ENCODE peak calls at places on chromosomes 13 and 19, in four cellular contexts. C, E, A and X are unnamed samples.

GRCh38 chr13:38053896-38054295 is 184.3 kb upstream of the TRPC4 start:
- DNase-seq in C (no peak), E (no peak), A (no peak), X (no peak)

GRCh38 chr19:8573316-8573715 is 3.9 kb downstream of the MYO1F start:
- DNase-seq in C (no peak), E (no peak), A (no peak), X (no peak)

GRCh38 chr19:1904385-1905070 is 671 bp upstream of the ADAT3 start:
- DNase-seq in C (peak), E (no peak), A (peak), X (peak)

GRCh38 chr19:34430738-34431625 is 2.8 kb downstream of the UBA2 start:
- DNase-seq in C (peak), E (peak), A (peak), X (peak)

GRCh38 chr19:56566904-56567273 is 379 bp upstream of the ZNF470 start:
- DNase-seq in C (no peak), E (peak), A (no peak), X (peak)

GRCh38 chr13:44155422-44156293 is 218.0 kb upstream of the SERP2 start:
- DNase-seq in C (no peak), E (peak), A (no peak), X (peak)

GRCh38 chr19:58558066-58558622 is at the start of gene UBE2M:
- DNase-seq in C (no peak), E (no peak), A (peak), X (no peak)

GRCh38 chr13:27481766-27482165 is 31.4 kb upstream of the MTIF3 start:
- DNase-seq in C (no peak), E (peak), A (peak), X (no peak)

GRCh38 chr19:48290341-48290922 is 20.6 kb downstream of the ZNF114 start:
- DNase-seq in C (no peak), E (peak), A (no peak), X (peak)

GRCh38 chr19:47444388-47444821 is 25.1 kb upstream of the MEIS3 start:
- DNase-seq in C (no peak), E (no peak), A (peak), X (peak)

GRCh38 chr19:55689366-55690108 is 14.5 kb downstream of the EPN1 start:
- DNase-seq in C (no peak), E (no peak), A (no peak), X (peak)

GRCh38 chr13:44051405-44051804 is 171.7 kb downstream of the LACC1 start:
- DNase-seq in C (no peak), E (no peak), A (no peak), X (no peak)

GRCh38 chr19:2274185-2274711 is 7.7 kb downstream of the PEAK3 start:
- DNase-seq in C (no peak), E (no peak), A (peak), X (peak)

GRCh38 chr19:30159636-30160035 is 212.5 kb upstream of the ZNF536 start:
- DNase-seq in C (no peak), E (no peak), A (no peak), X (no peak)

GRCh38 chr13:100063333-100063732 is 25.6 kb upstream of the PCCA start:
- DNase-seq in C (no peak), E (peak), A (no peak), X (no peak)

GRCh38 chr19:54324071-54324470 is 11.1 kb upstream of the LILRA5 start:
- DNase-seq in C (no peak), E (no peak), A (no peak), X (no peak)

GRCh38 chr13:107964356-107964755 is 251.0 kb downstream of the LIG4 start:
- DNase-seq in C (no peak), E (peak), A (no peak), X (no peak)

GRCh38 chr19:48770734-48771472 is 15.6 kb downstream of the FGF21 start:
- DNase-seq in C (no peak), E (no peak), A (no peak), X (no peak)

GRCh38 chr13:94173312-94173854 is 306.1 kb downstream of the DCT start:
- DNase-seq in C (no peak), E (no peak), A (no peak), X (peak)

GRCh38 chr19:17949956-17950309 is 17.0 kb upstream of the KCNN1 start:
- DNase-seq in C (no peak), E (no peak), A (no peak), X (no peak)

GRCh38 chr19:51808333-51808986 is 13.5 kb downstream of the FPR3 start:
- DNase-seq in C (no peak), E (peak), A (no peak), X (no peak)

GRCh38 chr19:54415901-54416621 is 797 bp downstream of the TTYH1 start:
- DNase-seq in C (no peak), E (no peak), A (no peak), X (peak)

GRCh38 chr13:43848250-43848649 is 31.3 kb downstream of the CCDC122 start:
- DNase-seq in C (no peak), E (peak), A (no peak), X (peak)

GRCh38 chr13:109345433-109345941 is 440.9 kb downstream of the IRS2 start:
- DNase-seq in C (peak), E (peak), A (no peak), X (no peak)
- H3K4me2 ChIP-seq in C (no peak), E (peak), A (no peak), X (peak)

GRCh38 chr13:106513025-106513424 is 22.4 kb downstream of the EFNB2 start:
- DNase-seq in C (no peak), E (peak), A (no peak), X (no peak)
- H3K4me2 ChIP-seq in C (peak), E (no peak), A (no peak), X (peak)

GRCh38 chr13:32408296-32408998 is 19.5 kb downstream of the N4BP2L1 start:
- DNase-seq in C (no peak), E (no peak), A (no peak), X (no peak)

GRCh38 chr13:32413284-32413683 is 14.6 kb downstream of the N4BP2L1 start:
- DNase-seq in C (no peak), E (no peak), A (no peak), X (no peak)

GRCh38 chr13:32408999-32409313 is 19.0 kb downstream of the N4BP2L1 start:
- DNase-seq in C (no peak), E (no peak), A (no peak), X (no peak)

GRCh38 chr13:32407854-32408253 is 20.1 kb downstream of the N4BP2L1 start:
- DNase-seq in C (no peak), E (no peak), A (no peak), X (no peak)

DNA sequence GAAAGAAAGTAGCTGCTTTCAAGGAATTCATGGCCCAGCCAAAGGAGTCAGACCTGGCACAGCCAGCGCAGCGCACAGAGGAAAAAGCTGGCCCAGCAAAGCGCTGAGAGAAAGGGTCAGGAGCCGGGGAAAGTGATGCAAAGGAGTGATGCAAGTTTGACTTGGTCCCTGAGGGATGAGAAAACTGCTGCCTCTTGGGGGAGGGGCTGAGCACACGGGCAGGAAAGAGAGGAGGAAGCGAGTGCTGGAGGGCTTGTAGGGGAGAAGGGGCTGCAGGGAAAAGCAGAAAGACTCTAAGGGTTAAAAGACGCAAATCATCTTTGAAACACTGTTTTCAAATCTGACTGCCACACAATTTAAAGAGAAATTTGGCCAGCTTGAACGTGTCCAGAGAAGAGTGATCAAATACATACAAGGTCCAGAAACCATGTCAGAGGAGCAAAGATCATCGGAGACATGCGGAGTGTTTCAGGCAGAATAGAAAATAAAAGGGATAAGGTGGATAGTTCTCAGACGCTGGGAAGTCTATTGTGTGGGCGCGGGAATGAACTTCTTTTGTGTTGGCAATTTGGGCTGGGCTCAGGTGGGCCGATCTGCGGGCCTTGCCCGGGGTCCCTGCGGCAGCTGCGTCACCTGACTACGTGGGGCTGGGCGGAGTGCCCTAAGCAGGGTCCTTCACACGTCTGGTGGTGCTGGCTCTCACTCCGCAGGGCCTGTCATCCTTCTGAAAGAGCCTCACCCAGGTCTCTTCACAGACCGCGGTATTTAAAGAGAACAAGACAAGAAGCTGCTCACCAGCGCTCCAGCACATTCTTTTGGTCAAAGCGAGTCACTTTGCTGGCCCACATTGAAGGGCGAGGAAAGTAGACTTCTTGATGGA is 18.1 kb downstream of the N4BP2L1 start:
- DNase-seq in C (no peak), E (peak), A (no peak), X (no peak)
- H3K4me2 ChIP-seq in C (no peak), E (peak), A (no peak), X (peak)

DNA sequence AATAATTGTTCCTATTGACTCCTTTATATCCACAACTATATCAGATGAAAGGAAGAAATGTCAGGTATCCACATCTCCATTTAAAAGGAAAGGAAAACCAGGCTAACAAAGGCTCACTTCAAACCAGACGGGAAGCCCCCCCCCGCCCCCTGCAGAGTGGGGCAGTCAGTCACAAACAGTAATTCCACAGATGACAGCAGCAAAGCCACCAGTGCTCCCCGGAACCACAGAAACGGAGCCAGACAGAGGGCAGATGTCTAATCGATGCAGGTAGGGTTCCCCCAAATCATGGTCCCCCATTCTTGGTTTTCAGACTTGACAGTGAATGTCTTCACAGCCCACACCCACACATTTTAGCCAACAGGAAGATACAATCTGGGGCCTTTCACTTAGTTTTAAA is 100.8 kb downstream of the STK24 start:
- DNase-seq in C (no peak), E (no peak), A (no peak), X (peak)
- H3K4me2 ChIP-seq in C (peak), E (peak), A (no peak), X (peak)

GRCh38 chr13:112709825-112710783 is 20.3 kb downstream of the ATP11A start:
- DNase-seq in C (no peak), E (no peak), A (no peak), X (no peak)

GRCh38 chr13:112713517-112714253 is 23.8 kb downstream of the ATP11A start:
- DNase-seq in C (no peak), E (no peak), A (no peak), X (no peak)

GRCh38 chr13:112712451-112712881 is 22.6 kb downstream of the ATP11A start:
- DNase-seq in C (no peak), E (no peak), A (no peak), X (no peak)

GRCh38 chr13:112710855-112711527 is 21.2 kb downstream of the ATP11A start:
- DNase-seq in C (no peak), E (no peak), A (no peak), X (no peak)

GRCh38 chr13:112711528-112712265 is 21.9 kb downstream of the ATP11A start:
- DNase-seq in C (peak), E (peak), A (no peak), X (peak)
- H3K4me2 ChIP-seq in C (peak), E (peak), A (no peak), X (peak)